ENCODE peak calls at places on chromosomes 11 and 22, in five cellular contexts. V is OCI-LY7, W is HAP-1, G is foreskin keratinocyte, U is thyroid gland. Y is an unnamed sample.
A peak's percentile ranks its signal among the peaks of the same experiment; 100 is the strongest.

GRCh38 chr11:1656670-1657069 is 27.1 kb downstream of the KRTAP5-5 start:
- DNase-seq in G (no peak), W (no peak), U (no peak), V (no peak), Y (no peak)

GRCh38 chr22:32574397-32574796 is 99.8 kb downstream of the FBXO7 start:
- DNase-seq in W (no peak), U (no peak), V (no peak), G (no peak), Y (peak; percentile 5)

GRCh38 chr11:57310630-57311086 is 14.1 kb downstream of the TNKS1BP1 start:
- DNase-seq in V (no peak), W (no peak), G (no peak), U (peak; percentile 76), Y (no peak)

GRCh38 chr22:36986242-36986821 is 32.9 kb downstream of the TST start:
- DNase-seq in G (no peak), W (no peak), U (no peak), V (peak; percentile 29), Y (peak; percentile 44)

GRCh38 chr22:17754233-17754925 is 19.9 kb downstream of the BID start:
- DNase-seq in G (no peak), U (no peak), W (no peak), V (peak; percentile 41), Y (peak; percentile 31)

GRCh38 chr11:84909740-84910139 is 717.4 kb downstream of the DLG2 start:
- DNase-seq in W (peak; percentile 16), U (no peak), V (no peak), G (no peak), Y (no peak)

GRCh38 chr11:65414776-65415498 is 7.7 kb upstream of the NEAT1 start:
- DNase-seq in U (no peak), W (no peak), V (no peak), G (no peak), Y (no peak)

GRCh38 chr11:60095477-60096120 is 7.1 kb downstream of the MS4A2 start:
- DNase-seq in V (no peak), G (no peak), W (no peak), U (no peak), Y (no peak)

GRCh38 chr22:40627612-40628011 is 8.9 kb downstream of the MRTFA start:
- DNase-seq in U (no peak), G (peak; percentile 51), W (no peak), V (no peak), Y (no peak)

GRCh38 chr22:33853200-33854097 is 66.8 kb downstream of the LARGE1 start:
- DNase-seq in U (peak; percentile 77), W (peak; percentile 59), G (peak; percentile 54), V (peak; percentile 91), Y (peak; percentile 4)

GRCh38 chr11:83364500-83365059 is 78.4 kb upstream of the CCDC90B start:
- DNase-seq in U (no peak), W (peak; percentile 60), G (peak; percentile 7), V (no peak), Y (no peak)

DNA sequence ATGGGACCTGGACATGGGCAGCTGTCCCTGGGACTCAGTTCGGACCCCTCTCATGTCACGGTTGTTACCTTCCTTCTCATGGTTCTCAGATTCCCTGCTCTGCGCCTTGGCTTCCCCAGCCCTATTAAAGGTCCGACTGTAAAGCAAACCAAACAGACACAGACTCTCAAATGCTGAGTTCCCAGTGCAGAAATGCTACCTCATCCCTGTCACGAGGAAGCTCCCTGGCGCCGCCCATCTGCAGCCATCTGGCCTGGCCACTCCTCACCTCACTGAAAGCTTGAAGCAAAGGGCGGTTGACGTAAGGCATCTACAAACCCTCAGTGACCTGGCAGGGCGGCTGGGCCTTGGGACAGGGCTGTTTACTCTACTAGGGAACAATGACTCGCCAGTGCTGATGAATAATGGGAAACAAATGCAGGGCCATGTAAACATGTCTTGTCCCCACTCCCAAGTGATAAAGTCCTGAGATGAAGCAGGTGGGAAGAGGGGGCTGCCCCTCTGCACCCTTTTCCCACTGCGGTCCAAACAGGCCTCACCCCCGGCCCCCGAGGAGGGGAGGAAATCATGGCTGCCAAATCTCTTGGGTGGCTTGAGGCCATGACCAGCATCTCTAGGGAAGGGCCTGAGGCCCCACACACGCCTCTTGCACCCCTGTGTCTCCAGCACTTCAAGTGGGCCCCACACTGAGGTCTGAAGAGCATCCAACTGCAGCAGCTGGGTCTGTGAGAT is 49.3 kb downstream of the SCUBE1 start:
- DNase-seq in G (no peak), U (no peak), W (no peak), V (no peak), Y (no peak)
- H3K4me1 ChIP-seq in G (no peaks in the 10 kb centered on the region), U (peaks cover 53% of the 10 kb centered on the region), W (peaks cover 11% of the 10 kb centered on the region), V (no peaks in the 10 kb centered on the region), Y (no peaks in the 10 kb centered on the region)

DNA sequence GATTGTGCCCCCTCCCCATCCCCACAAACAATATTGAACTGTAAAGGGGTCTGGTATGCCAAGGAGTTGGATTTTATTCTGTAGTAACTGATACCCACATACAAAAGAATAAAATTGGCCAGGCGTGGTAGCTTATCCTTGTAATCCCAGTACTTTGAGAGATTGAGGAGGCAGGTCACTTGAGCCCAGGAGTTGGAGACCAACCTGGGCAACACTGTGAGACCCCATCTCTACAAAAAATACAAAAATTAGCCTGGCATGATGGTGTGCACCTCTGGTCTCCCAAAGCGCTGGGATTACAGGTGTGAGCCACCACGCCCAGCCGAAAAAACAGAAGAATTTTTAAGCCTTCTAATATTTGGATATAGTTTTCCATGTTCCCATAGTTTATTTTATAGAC is 4.2 kb upstream of the GLB1L3 start:
- DNase-seq in G (no peak), U (no peak), V (no peak), W (no peak), Y (no peak)
- H3K4me1 ChIP-seq in G (peaks cover 4% of the 10 kb centered on the region), U (peaks cover 16% of the 10 kb centered on the region), V (no peaks in the 10 kb centered on the region), W (peaks cover 32% of the 10 kb centered on the region), Y (peaks cover 70% of the 10 kb centered on the region)

DNA sequence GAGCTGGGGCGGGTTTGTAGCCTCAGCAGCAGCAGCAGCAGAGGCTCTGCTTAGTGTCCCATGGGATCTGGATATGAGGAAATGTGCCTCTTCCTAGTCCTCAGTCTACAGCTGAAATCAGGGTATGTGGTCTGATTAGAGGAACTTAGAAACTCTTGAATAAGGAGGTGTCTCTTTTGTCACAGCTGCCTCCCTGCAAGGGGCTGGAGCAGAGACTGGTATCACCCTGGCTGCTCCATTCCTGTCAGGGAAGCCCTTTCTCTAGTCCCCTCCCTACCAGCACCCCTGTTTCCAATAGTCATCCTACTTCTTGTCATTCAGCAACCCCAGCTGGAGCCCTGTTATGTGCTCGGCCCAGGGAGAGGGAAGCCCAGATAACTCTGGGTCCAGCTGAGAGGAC is 54.3 kb downstream of the CEP164 start:
- DNase-seq in G (no peak), V (no peak), W (no peak), U (no peak), Y (no peak)
- H3K4me1 ChIP-seq in G (peaks cover 11% of the 10 kb centered on the region), V (no peaks in the 10 kb centered on the region), W (no peaks in the 10 kb centered on the region), U (no peaks in the 10 kb centered on the region), Y (no peaks in the 10 kb centered on the region)

DNA sequence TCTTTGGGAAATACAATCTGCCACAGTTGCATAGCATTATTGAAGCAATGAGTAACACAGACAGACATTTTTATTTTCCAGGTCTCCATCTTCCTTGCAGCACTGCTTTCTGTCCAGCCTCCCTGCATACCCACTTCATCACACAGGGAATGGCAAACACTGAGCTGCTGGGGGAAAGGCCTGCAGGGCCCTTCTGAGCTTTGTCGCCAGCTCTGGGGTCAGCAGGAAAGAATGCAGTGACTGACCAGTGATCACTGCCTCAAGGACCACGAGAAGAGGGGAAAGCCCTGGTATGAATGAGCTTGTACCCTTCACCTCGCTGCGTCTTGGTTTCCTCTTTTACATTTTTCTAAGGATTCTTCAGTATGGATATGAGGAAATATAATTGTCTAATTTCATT is 21.3 kb upstream of the MICAL2 start:
- DNase-seq in U (no peak), V (no peak), G (peak; percentile 25), W (no peak), Y (no peak)
- H3K4me1 ChIP-seq in U (peaks cover 61% of the 10 kb centered on the region), V (peaks cover 11% of the 10 kb centered on the region), G (peaks cover 52% of the 10 kb centered on the region), W (no peaks in the 10 kb centered on the region), Y (peaks cover 29% of the 10 kb centered on the region)

GRCh38 chr11:58562375-58562800 is 13.3 kb downstream of the LPXN start:
- DNase-seq in W (no peak), G (no peak), U (no peak), V (no peak), Y (no peak)
- H3K4me1 ChIP-seq in W (no peaks in the 10 kb centered on the region), G (no peaks in the 10 kb centered on the region), U (no peaks in the 10 kb centered on the region), V (peaks cover 20% of the 10 kb centered on the region), Y (peaks cover 5% of the 10 kb centered on the region)

DNA sequence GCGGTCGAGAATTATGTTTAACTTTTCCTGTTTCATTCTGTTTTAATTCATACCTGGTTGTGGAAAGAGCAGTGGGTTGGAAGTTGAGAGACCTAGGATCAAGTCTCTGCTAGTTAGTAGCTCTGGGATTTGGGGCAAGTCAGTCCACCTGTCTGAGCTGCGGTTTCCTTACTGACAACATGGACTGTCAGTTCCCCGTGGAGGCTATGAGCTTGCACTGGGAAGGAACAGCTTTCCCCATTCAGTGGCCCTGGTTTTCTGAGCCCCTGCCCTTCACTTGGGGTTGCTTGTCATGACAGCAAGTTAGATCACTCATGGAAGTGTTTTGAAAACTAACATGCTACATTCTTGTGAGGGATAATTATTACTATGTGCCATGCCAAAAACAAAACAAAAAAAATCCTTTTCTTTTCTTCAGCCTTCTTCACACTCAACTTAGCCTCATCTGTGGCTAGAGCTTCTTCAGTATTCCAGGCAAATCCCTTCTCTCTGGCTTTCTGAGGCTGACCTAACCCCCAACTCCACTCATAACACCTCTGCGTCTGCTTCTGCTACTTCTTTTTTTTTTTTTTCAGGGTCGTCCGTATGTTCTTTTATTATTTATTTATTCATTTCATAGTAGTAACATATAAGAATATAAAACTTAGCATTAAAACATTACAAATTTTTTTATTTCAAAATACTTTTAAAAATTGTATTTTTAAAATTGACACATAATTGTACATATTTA is 43.0 kb upstream of the ZBED5 start:
- DNase-seq in W (no peak), V (no peak), G (peak; percentile 86), U (no peak), Y (no peak)
- H3K4me1 ChIP-seq in W (peaks cover 11% of the 10 kb centered on the region), V (no peaks in the 10 kb centered on the region), G (peaks cover 28% of the 10 kb centered on the region), U (peaks cover 23% of the 10 kb centered on the region), Y (no peaks in the 10 kb centered on the region)

GRCh38 chr11:24233041-24233440 is 263.8 kb upstream of the LUZP2 start:
- DNase-seq in G (peak; percentile 70), V (no peak), W (no peak), U (no peak), Y (no peak)
- H3K4me1 ChIP-seq in G (no peaks in the 10 kb centered on the region), V (no peaks in the 10 kb centered on the region), W (no peaks in the 10 kb centered on the region), U (no peaks in the 10 kb centered on the region), Y (no peaks in the 10 kb centered on the region)

GRCh38 chr11:6721343-6721742 is 38.2 kb upstream of the MRPL17 start:
- DNase-seq in G (no peak), U (no peak), V (no peak), W (no peak), Y (no peak)
- H3K4me1 ChIP-seq in G (no peaks in the 10 kb centered on the region), U (no peaks in the 10 kb centered on the region), V (no peaks in the 10 kb centered on the region), W (no peaks in the 10 kb centered on the region), Y (no peaks in the 10 kb centered on the region)